ENCODE peak calls at places on chromosomes 5 and 9, in seven cellular contexts. One of them, this sample, is unnamed.

GRCh38 chr9:118331622-118332045 is 627.4 kb downstream of the TLR4 start:
- DNase-seq in H9: no peak
- DNase-seq in foreskin keratinocyte: no peak
- DNase-seq in PC-3: peak; percentile 53
- DNase-seq in SK-N-SH: no peak
- DNase-seq in lower lobe of right lung: no peak
- DNase-seq in Peyer's patch: no peak
- DNase-seq in this sample: no peak

GRCh38 chr9:81529556-81530193 is 159.7 kb downstream of the TLE1 start:
- DNase-seq in PC-3: peak; percentile 77
- DNase-seq in foreskin keratinocyte: peak; percentile 59
- DNase-seq in H9: no peak
- DNase-seq in Peyer's patch: no peak
- DNase-seq in SK-N-SH: no peak
- DNase-seq in lower lobe of right lung: no peak
- DNase-seq in this sample: no peak

GRCh38 chr9:37677435-37677834 is 26.7 kb downstream of the FRMPD1 start:
- DNase-seq in H9: no peak
- DNase-seq in SK-N-SH: no peak
- DNase-seq in foreskin keratinocyte: no peak
- DNase-seq in lower lobe of right lung: no peak
- DNase-seq in Peyer's patch: no peak
- DNase-seq in PC-3: no peak
- DNase-seq in this sample: no peak

GRCh38 chr5:89457411-89458329 is 574.7 kb upstream of the MEF2C start:
- DNase-seq in lower lobe of right lung: no peak
- DNase-seq in H9: no peak
- DNase-seq in foreskin keratinocyte: peak; percentile 59
- DNase-seq in SK-N-SH: no peak
- DNase-seq in Peyer's patch: no peak
- DNase-seq in PC-3: peak; percentile 90
- DNase-seq in this sample: no peak

GRCh38 chr9:106575903-106576755 is 286.8 kb upstream of the ZNF462 start:
- DNase-seq in H9: no peak
- DNase-seq in PC-3: no peak
- DNase-seq in lower lobe of right lung: no peak
- DNase-seq in SK-N-SH: no peak
- DNase-seq in Peyer's patch: no peak
- DNase-seq in foreskin keratinocyte: no peak
- DNase-seq in this sample: no peak

GRCh38 chr5:58666598-58667595 is 84.0 kb downstream of the RAB3C start:
- DNase-seq in foreskin keratinocyte: no peak
- DNase-seq in H9: no peak
- DNase-seq in PC-3: no peak
- DNase-seq in SK-N-SH: peak; percentile 68
- DNase-seq in Peyer's patch: no peak
- DNase-seq in lower lobe of right lung: no peak
- DNase-seq in this sample: no peak

GRCh38 chr5:168609806-168610482 is 30.8 kb upstream of the PANK3 start:
- DNase-seq in H9: no peak
- DNase-seq in PC-3: no peak
- DNase-seq in SK-N-SH: no peak
- DNase-seq in Peyer's patch: no peak
- DNase-seq in lower lobe of right lung: no peak
- DNase-seq in foreskin keratinocyte: no peak
- DNase-seq in this sample: no peak

GRCh38 chr5:44862808-44863207 is 54.1 kb downstream of the MRPS30 start:
- DNase-seq in SK-N-SH: no peak
- DNase-seq in Peyer's patch: no peak
- DNase-seq in foreskin keratinocyte: no peak
- DNase-seq in H9: no peak
- DNase-seq in PC-3: peak; percentile 68
- DNase-seq in lower lobe of right lung: no peak
- DNase-seq in this sample: no peak

GRCh38 chr5:64074533-64074932 is 91.1 kb upstream of the RNF180 start:
- DNase-seq in H9: peak; percentile 38
- DNase-seq in Peyer's patch: no peak
- DNase-seq in lower lobe of right lung: no peak
- DNase-seq in SK-N-SH: peak; percentile 43
- DNase-seq in PC-3: peak; percentile 76
- DNase-seq in foreskin keratinocyte: no peak
- DNase-seq in this sample: no peak

GRCh38 chr5:19771174-19771835 is 216.7 kb downstream of the CDH18 start:
- DNase-seq in foreskin keratinocyte: no peak
- DNase-seq in H9: no peak
- DNase-seq in lower lobe of right lung: no peak
- DNase-seq in PC-3: peak; percentile 18
- DNase-seq in SK-N-SH: no peak
- DNase-seq in Peyer's patch: no peak
- DNase-seq in this sample: no peak

GRCh38 chr9:73180373-73180772 is 28.7 kb downstream of the ANXA1 start:
- DNase-seq in SK-N-SH: no peak
- DNase-seq in lower lobe of right lung: no peak
- DNase-seq in Peyer's patch: no peak
- DNase-seq in PC-3: peak; percentile 44
- DNase-seq in H9: no peak
- DNase-seq in foreskin keratinocyte: no peak
- DNase-seq in this sample: no peak

GRCh38 chr5:129996896-129997295 is 92.6 kb downstream of the CHSY3 start:
- DNase-seq in H9: no peak
- DNase-seq in lower lobe of right lung: no peak
- DNase-seq in Peyer's patch: no peak
- DNase-seq in PC-3: no peak
- DNase-seq in foreskin keratinocyte: peak; percentile 6
- DNase-seq in SK-N-SH: no peak
- DNase-seq in this sample: no peak

GRCh38 chr9:136527131-136527530 is 18.7 kb downstream of the NOTCH1 start:
- DNase-seq in SK-N-SH: no peak
- DNase-seq in H9: no peak
- DNase-seq in lower lobe of right lung: no peak
- DNase-seq in foreskin keratinocyte: no peak
- DNase-seq in Peyer's patch: no peak
- DNase-seq in PC-3: no peak
- DNase-seq in this sample: no peak

GRCh38 chr9:71911061-71911907 is at the start of the genes ABHD17B and C9orf85:
- DNase-seq in lower lobe of right lung: peak; percentile 99
- DNase-seq in PC-3: peak; percentile 98
- DNase-seq in Peyer's patch: peak; percentile 99
- DNase-seq in H9: peak; percentile 99
- DNase-seq in foreskin keratinocyte: peak; percentile 99
- DNase-seq in SK-N-SH: peak; percentile 95
- DNase-seq in this sample: peak; percentile 99

GRCh38 chr5:154159343-154159742 is 31.2 kb upstream of the GALNT10 start:
- DNase-seq in PC-3: peak; percentile 15
- DNase-seq in lower lobe of right lung: no peak
- DNase-seq in SK-N-SH: no peak
- DNase-seq in foreskin keratinocyte: no peak
- DNase-seq in H9: no peak
- DNase-seq in Peyer's patch: no peak
- DNase-seq in this sample: no peak

GRCh38 chr5:170238456-170238855 is 5.7 kb downstream of the C5orf58 start:
- DNase-seq in PC-3: no peak
- DNase-seq in SK-N-SH: no peak
- DNase-seq in foreskin keratinocyte: no peak
- DNase-seq in H9: no peak
- DNase-seq in Peyer's patch: no peak
- DNase-seq in lower lobe of right lung: no peak
- DNase-seq in this sample: no peak

GRCh38 chr5:55226934-55227737 is at the start of gene MCIDAS:
- DNase-seq in H9: peak; percentile 81
- DNase-seq in lower lobe of right lung: peak; percentile 57
- DNase-seq in PC-3: peak; percentile 61
- DNase-seq in foreskin keratinocyte: no peak
- DNase-seq in SK-N-SH: peak; percentile 77
- DNase-seq in Peyer's patch: peak; percentile 68
- DNase-seq in this sample: peak; percentile 66

DNA sequence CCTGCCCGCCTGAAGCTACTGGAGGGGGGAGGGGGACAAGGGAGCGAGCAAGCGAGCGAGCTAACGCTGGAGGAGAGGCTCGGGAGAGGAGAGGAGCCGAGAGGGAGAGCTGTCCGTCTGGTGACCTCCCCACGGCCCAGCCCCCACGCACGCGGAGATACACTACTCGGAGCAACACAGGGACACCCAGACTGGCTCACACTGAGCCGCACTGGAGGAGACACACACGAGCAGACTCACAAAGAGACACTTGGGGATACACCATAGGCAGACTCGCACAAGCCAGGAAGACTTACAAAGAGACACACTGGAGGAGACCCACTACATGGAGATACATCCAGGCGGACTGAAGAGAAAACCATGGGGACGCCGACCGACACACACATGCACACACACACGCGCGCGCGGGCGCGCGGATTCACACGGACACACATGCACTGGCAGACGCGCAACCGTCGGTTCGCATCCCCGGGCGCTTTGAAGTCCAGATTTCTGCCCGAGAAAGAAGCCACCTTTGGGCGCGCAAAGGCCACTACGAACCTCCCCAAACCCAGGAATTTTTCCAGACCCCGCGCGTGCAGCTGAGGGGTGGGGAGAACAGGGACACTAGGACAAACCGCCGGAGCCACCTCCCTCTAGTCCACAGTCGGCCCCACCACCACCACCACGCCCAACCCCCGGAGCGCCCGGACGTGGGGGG is 703 bp downstream of the CNTFR start:
- DNase-seq in Peyer's patch: no peak
- DNase-seq in foreskin keratinocyte: no peak
- DNase-seq in lower lobe of right lung: peak; percentile 47
- DNase-seq in H9: no peak
- DNase-seq in PC-3: no peak
- DNase-seq in SK-N-SH: peak; percentile 69
- DNase-seq in this sample: peak; percentile 22
- H3K27me3 ChIP-seq in Peyer's patch: no peaks in the 10 kb centered on the region
- H3K27me3 ChIP-seq in foreskin keratinocyte: peaks cover 100% of the 10 kb centered on the region
- H3K27me3 ChIP-seq in lower lobe of right lung: peaks cover 88% of the 10 kb centered on the region
- H3K27me3 ChIP-seq in H9: peaks cover 86% of the 10 kb centered on the region
- H3K27me3 ChIP-seq in PC-3: peaks cover 55% of the 10 kb centered on the region
- H3K27me3 ChIP-seq in SK-N-SH: peaks cover 53% of the 10 kb centered on the region
- H3K27me3 ChIP-seq in this sample: peaks cover 13% of the 10 kb centered on the region

DNA sequence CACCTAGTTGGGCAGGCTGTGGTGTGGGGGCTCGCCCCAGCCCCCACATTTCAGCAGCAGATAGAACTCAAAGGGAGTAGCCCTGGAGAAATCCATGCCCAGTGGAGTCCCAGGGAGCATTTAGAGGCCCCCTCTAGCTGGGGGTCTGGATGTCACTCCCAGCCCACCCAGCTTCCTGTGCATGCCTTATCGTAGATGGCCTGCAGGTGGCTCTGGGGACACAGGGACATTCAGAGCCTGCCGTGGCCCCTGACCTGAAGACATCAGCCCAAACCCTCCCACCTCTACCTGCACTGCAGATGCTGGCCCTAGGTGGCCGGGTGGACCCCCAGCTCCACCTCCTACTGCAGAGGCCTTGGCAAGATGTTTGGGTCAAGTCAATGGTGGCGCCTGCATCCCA is 49.0 kb upstream of the LMX1B start:
- DNase-seq in lower lobe of right lung: no peak
- DNase-seq in foreskin keratinocyte: no peak
- DNase-seq in Peyer's patch: no peak
- DNase-seq in H9: peak; percentile 70
- DNase-seq in SK-N-SH: peak; percentile 48
- DNase-seq in PC-3: no peak
- DNase-seq in this sample: no peak
- TF ChIP-seq CTCF in lower lobe of right lung: no peak
- TF ChIP-seq CTCF in foreskin keratinocyte: no peak
- TF ChIP-seq CTCF in Peyer's patch: no peak
- TF ChIP-seq CTCF in H9: peak; percentile 65
- TF ChIP-seq CTCF in SK-N-SH: peak; percentile 21
- TF ChIP-seq CTCF in PC-3: peak; percentile 37
- TF ChIP-seq CTCF in this sample: peak; percentile 30

DNA sequence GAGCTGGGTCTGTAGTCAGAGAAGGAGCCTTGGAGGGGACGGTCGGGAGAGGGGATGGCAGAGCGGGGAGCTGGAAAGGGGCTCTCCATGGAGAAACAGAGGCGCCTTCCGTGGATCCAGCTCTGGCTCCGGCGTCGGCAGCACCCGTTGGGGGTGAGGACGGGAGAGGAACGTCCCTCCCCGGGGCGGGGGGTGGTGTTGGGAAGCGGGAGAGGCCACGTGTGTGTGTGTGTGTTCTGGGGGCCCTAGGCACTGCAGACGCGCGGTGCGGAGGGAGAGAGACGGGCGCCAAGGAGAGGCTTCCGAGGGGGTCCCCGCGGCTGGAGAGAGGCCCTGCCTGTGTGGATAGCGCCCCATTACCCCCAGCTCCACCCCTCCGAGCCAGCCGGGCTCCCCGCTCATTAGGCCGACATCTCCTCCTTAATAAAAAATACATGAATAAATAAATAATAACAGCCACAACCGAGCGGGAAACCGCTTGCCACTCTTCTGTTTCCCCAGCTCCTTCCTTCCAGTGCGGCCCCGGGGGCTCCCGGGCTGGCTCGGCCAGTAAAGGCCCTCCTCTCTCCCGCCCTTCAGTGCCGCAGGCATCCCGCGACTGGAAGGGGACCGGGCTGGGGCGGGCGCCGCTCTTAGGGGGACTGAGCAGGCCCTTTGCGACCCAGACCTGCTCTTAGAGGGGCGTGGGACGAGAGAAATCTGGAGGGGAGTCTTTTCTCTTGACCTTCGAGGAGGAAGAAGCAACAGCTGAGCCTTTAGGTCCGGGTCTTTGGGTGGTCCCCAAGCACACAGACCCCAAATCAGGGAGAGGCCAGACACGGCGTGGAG is 71.3 kb upstream of the ARAP3 start:
- DNase-seq in PC-3: no peak
- DNase-seq in SK-N-SH: no peak
- DNase-seq in Peyer's patch: no peak
- DNase-seq in lower lobe of right lung: no peak
- DNase-seq in foreskin keratinocyte: no peak
- DNase-seq in H9: no peak
- DNase-seq in this sample: no peak
- H3K27me3 ChIP-seq in PC-3: peaks cover 24% of the 10 kb centered on the region
- H3K27me3 ChIP-seq in SK-N-SH: no peaks in the 10 kb centered on the region
- H3K27me3 ChIP-seq in Peyer's patch: no peaks in the 10 kb centered on the region
- H3K27me3 ChIP-seq in lower lobe of right lung: peaks cover 40% of the 10 kb centered on the region
- H3K27me3 ChIP-seq in foreskin keratinocyte: peaks cover 69% of the 10 kb centered on the region
- H3K27me3 ChIP-seq in H9: peaks cover 8% of the 10 kb centered on the region
- H3K27me3 ChIP-seq in this sample: peaks cover 5% of the 10 kb centered on the region

GRCh38 chr9:13744233-13744954 is 464.9 kb upstream of the MPDZ start:
- DNase-seq in H9: no peak
- DNase-seq in PC-3: no peak
- DNase-seq in Peyer's patch: no peak
- DNase-seq in foreskin keratinocyte: no peak
- DNase-seq in SK-N-SH: peak; percentile 49
- DNase-seq in lower lobe of right lung: no peak
- DNase-seq in this sample: no peak
- TF ChIP-seq CTCF in H9: no peak
- TF ChIP-seq CTCF in PC-3: no peak
- TF ChIP-seq CTCF in Peyer's patch: no peak
- TF ChIP-seq CTCF in foreskin keratinocyte: no peak
- TF ChIP-seq CTCF in SK-N-SH: no peak
- TF ChIP-seq CTCF in lower lobe of right lung: no peak
- TF ChIP-seq CTCF in this sample: no peak

This sample was measured in GM06990.